ENCODE peak calls at places on chromosomes 6 and 20, in nine cellular contexts. M is heart right ventricle; P is CD4-positive, alpha-beta T cell; O is astrocyte; X is astrocyte of the cerebellum; R is GM06990; U is fibroblast of the aortic adventitia; E is astrocyte of the spinal cord; Y is A549. H is an unnamed sample.

GRCh38 chr20:10430000-10430466 is 4.0 kb downstream of the MKKS start:
- DNase-seq in R (no peak), M (no peak), O (peak), P (no peak), X (no peak), U (no peak), Y (peak), E (no peak), H (no peak)

GRCh38 chr20:38198238-38198861 is 33.3 kb upstream of the TGM2 start:
- DNase-seq in O (peak), P (no peak), X (no peak), E (no peak), Y (no peak), M (no peak), R (no peak), U (no peak), H (no peak)

GRCh38 chr6:77292564-77293546 is 170.4 kb downstream of the HTR1B start:
- DNase-seq in Y (peak), X (peak), U (peak), M (no peak), P (no peak), O (peak), E (peak), R (no peak), H (no peak)

GRCh38 chr6:45997875-45998506 is 17.7 kb downstream of the CLIC5 start:
- DNase-seq in P (no peak), X (no peak), Y (no peak), U (no peak), E (no peak), M (no peak), R (no peak), O (no peak), H (no peak)

GRCh38 chr20:4550740-4551139 is 171.0 kb upstream of the PRND start:
- DNase-seq in Y (no peak), X (no peak), U (no peak), E (no peak), P (no peak), M (no peak), O (peak), R (no peak), H (no peak)

GRCh38 chr6:158290659-158291058 is 21.6 kb upstream of the TULP4 start:
- DNase-seq in U (no peak), P (peak), O (no peak), Y (no peak), R (peak), E (no peak), M (no peak), X (no peak), H (no peak)

GRCh38 chr20:36861875-36862801 is 13.8 kb upstream of the TLDC2 start:
- DNase-seq in U (peak), P (no peak), M (peak), E (peak), X (no peak), O (peak), Y (peak), R (no peak), H (no peak)

GRCh38 chr20:34220581-34220980 is 20.6 kb upstream of the ASIP start:
- DNase-seq in E (peak), X (peak), Y (no peak), M (no peak), U (peak), R (no peak), P (no peak), O (peak), H (no peak)

GRCh38 chr6:56897789-56898509 is 57.0 kb upstream of the BEND6 start:
- DNase-seq in M (no peak), U (no peak), P (no peak), O (no peak), Y (no peak), E (no peak), R (no peak), X (no peak), H (no peak)

GRCh38 chr6:133705071-133705470 is 183.8 kb upstream of the TCF21 start:
- DNase-seq in R (no peak), M (no peak), E (peak), U (peak), Y (no peak), O (peak), P (no peak), X (no peak), H (no peak)

GRCh38 chr6:1987640-1988039 is 257.8 kb downstream of the GMDS start:
- DNase-seq in R (no peak), E (peak), P (no peak), O (peak), U (peak), X (peak), M (no peak), Y (no peak), H (no peak)

DNA sequence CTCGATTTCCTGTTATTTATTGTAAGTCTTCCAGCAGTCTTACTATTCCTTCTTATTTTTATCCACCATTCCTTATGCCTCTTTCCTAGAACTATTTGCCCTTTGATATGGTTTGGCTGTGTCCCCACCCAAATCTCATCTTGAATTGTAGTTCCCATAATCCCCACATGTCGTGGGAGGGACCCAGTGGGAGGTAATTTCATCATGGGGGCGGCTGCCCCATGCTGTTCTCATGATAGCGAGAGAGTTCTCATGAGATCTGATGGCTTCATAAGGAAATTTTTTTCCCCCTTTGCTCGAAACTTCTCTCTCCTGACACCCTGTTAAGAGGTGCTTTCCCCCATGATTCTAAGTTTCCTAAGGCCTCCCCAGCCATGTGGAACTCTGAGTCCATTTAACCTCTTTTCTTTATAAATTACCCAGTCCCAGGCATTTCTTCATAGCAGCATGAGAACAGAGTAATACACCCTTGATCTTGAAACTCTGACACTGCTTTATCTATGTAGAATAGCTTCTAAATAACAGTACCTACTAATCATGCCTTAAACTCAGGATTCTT is 48.8 kb downstream of the PLN start:
- DNase-seq in X (no peak), E (no peak), P (no peak), Y (no peak), O (no peak), U (no peak), R (no peak), M (no peak), H (no peak)
- TF ChIP-seq CTCF in X (no peak), E (no peak), P (no peak), Y (no peak), O (no peak), U (no peak), R (no peak), M (no peak), H (no peak)

GRCh38 chr6:162849269-162849668 is 121.5 kb downstream of the PACRG start:
- DNase-seq in E (no peak), Y (no peak), O (no peak), M (peak), U (no peak), R (no peak), P (no peak), X (no peak), H (no peak)

GRCh38 chr6:162854228-162854627 is 126.5 kb downstream of the PACRG start:
- DNase-seq in O (peak), E (no peak), Y (no peak), R (no peak), M (no peak), X (no peak), U (no peak), P (no peak), H (no peak)

GRCh38 chr6:162854734-162855191 is 127.0 kb downstream of the PACRG start:
- DNase-seq in O (peak), U (no peak), M (no peak), P (no peak), E (peak), R (no peak), Y (no peak), X (no peak), H (no peak)

GRCh38 chr6:162852192-162852591 is 124.4 kb downstream of the PACRG start:
- DNase-seq in M (no peak), U (no peak), P (no peak), Y (no peak), R (no peak), O (no peak), E (no peak), X (no peak), H (no peak)

GRCh38 chr6:162852810-162853577 is 125.2 kb downstream of the PACRG start:
- DNase-seq in P (no peak), U (no peak), Y (no peak), E (no peak), R (no peak), X (no peak), M (no peak), O (no peak), H (no peak)
- TF ChIP-seq CTCF in P (no peak), U (no peak), Y (no peak), E (no peak), R (no peak), X (no peak), M (no peak), O (no peak), H (no peak)

GRCh38 chr6:124057448-124057847 is 253.8 kb downstream of the NKAIN2 start:
- DNase-seq in U (no peak), O (no peak), X (no peak), E (no peak), M (no peak), P (no peak), R (no peak), Y (no peak), H (no peak)
- TF ChIP-seq CTCF in U (no peak), O (no peak), X (no peak), E (no peak), M (no peak), P (no peak), R (no peak), Y (no peak), H (no peak)

GRCh38 chr20:55978550-55978949 is 26.8 kb downstream of the CBLN4 start:
- DNase-seq in Y (no peak), X (no peak), O (no peak), R (no peak), P (no peak), M (no peak), E (no peak), U (no peak), H (no peak)

GRCh38 chr20:55974491-55975202 is 30.7 kb downstream of the CBLN4 start:
- DNase-seq in U (no peak), O (no peak), P (no peak), Y (no peak), R (no peak), X (no peak), E (no peak), M (no peak), H (no peak)

GRCh38 chr20:55977723-55978481 is 27.4 kb downstream of the CBLN4 start:
- DNase-seq in X (no peak), Y (no peak), E (no peak), P (no peak), O (no peak), M (no peak), R (no peak), U (no peak), H (no peak)
- TF ChIP-seq CTCF in X (no peak), Y (no peak), E (no peak), P (no peak), O (no peak), M (no peak), R (no peak), U (no peak), H (no peak)